ENCODE peak calls at places on chromosomes 3 and 15, in seven cellular contexts. One of them, this sample, is unnamed.

GRCh38 chr3:59480486-59480995 is 430.7 kb upstream of the CFAP20DC start:
- DNase-seq in cardiac muscle cell: no peak
- DNase-seq in stomach: no peak
- DNase-seq in NCI-H524: no peak
- DNase-seq in kidney tubule cell: peak; percentile 84
- DNase-seq in GM03348: peak; percentile 72
- DNase-seq in stimulated activated effector memory CD8-positive, alpha-beta T cell treated with anti-CD3 and anti-CD28 coated beads, Interleukin-12 subunit alpha, Interleukin-12 subunit beta, amount 100 ng/mL, for 72 hours: no peak
- DNase-seq in this sample: peak; percentile 78

GRCh38 chr3:16203031-16203430 is 28.6 kb downstream of the GALNT15 start:
- DNase-seq in cardiac muscle cell: no peak
- DNase-seq in stomach: no peak
- DNase-seq in NCI-H524: no peak
- DNase-seq in kidney tubule cell: peak; percentile 23
- DNase-seq in GM03348: peak; percentile 41
- DNase-seq in stimulated activated effector memory CD8-positive, alpha-beta T cell treated with anti-CD3 and anti-CD28 coated beads, Interleukin-12 subunit alpha, Interleukin-12 subunit beta, amount 100 ng/mL, for 72 hours: no peak
- DNase-seq in this sample: no peak

GRCh38 chr15:69941931-69942471 is 155.7 kb downstream of the TLE3 start:
- DNase-seq in cardiac muscle cell: no peak
- DNase-seq in stomach: no peak
- DNase-seq in NCI-H524: no peak
- DNase-seq in kidney tubule cell: no peak
- DNase-seq in GM03348: no peak
- DNase-seq in stimulated activated effector memory CD8-positive, alpha-beta T cell treated with anti-CD3 and anti-CD28 coated beads, Interleukin-12 subunit alpha, Interleukin-12 subunit beta, amount 100 ng/mL, for 72 hours: no peak
- DNase-seq in this sample: no peak

GRCh38 chr3:142866841-142867631 is 21.8 kb downstream of the PCOLCE2 start:
- DNase-seq in cardiac muscle cell: no peak
- DNase-seq in stomach: peak; percentile 58
- DNase-seq in NCI-H524: peak; percentile 54
- DNase-seq in kidney tubule cell: peak; percentile 42
- DNase-seq in GM03348: no peak
- DNase-seq in stimulated activated effector memory CD8-positive, alpha-beta T cell treated with anti-CD3 and anti-CD28 coated beads, Interleukin-12 subunit alpha, Interleukin-12 subunit beta, amount 100 ng/mL, for 72 hours: no peak
- DNase-seq in this sample: no peak

GRCh38 chr3:89059201-89059600 is 48.2 kb upstream of the EPHA3 start:
- DNase-seq in cardiac muscle cell: no peak
- DNase-seq in stomach: no peak
- DNase-seq in NCI-H524: no peak
- DNase-seq in kidney tubule cell: peak; percentile 20
- DNase-seq in GM03348: peak; percentile 78
- DNase-seq in stimulated activated effector memory CD8-positive, alpha-beta T cell treated with anti-CD3 and anti-CD28 coated beads, Interleukin-12 subunit alpha, Interleukin-12 subunit beta, amount 100 ng/mL, for 72 hours: no peak
- DNase-seq in this sample: peak; percentile 89

GRCh38 chr3:27657404-27657803 is 64.7 kb downstream of the EOMES start:
- DNase-seq in cardiac muscle cell: no peak
- DNase-seq in stomach: no peak
- DNase-seq in NCI-H524: no peak
- DNase-seq in kidney tubule cell: peak; percentile 60
- DNase-seq in GM03348: no peak
- DNase-seq in stimulated activated effector memory CD8-positive, alpha-beta T cell treated with anti-CD3 and anti-CD28 coated beads, Interleukin-12 subunit alpha, Interleukin-12 subunit beta, amount 100 ng/mL, for 72 hours: no peak
- DNase-seq in this sample: no peak

GRCh38 chr15:27268923-27269322 is 297.9 kb downstream of the GABRG3 start:
- DNase-seq in cardiac muscle cell: no peak
- DNase-seq in stomach: no peak
- DNase-seq in NCI-H524: no peak
- DNase-seq in kidney tubule cell: peak; percentile 39
- DNase-seq in GM03348: no peak
- DNase-seq in stimulated activated effector memory CD8-positive, alpha-beta T cell treated with anti-CD3 and anti-CD28 coated beads, Interleukin-12 subunit alpha, Interleukin-12 subunit beta, amount 100 ng/mL, for 72 hours: no peak
- DNase-seq in this sample: no peak

GRCh38 chr3:108528459-108529231 is 18.2 kb upstream of the MYH15 start:
- DNase-seq in cardiac muscle cell: no peak
- DNase-seq in stomach: no peak
- DNase-seq in NCI-H524: no peak
- DNase-seq in kidney tubule cell: no peak
- DNase-seq in GM03348: no peak
- DNase-seq in stimulated activated effector memory CD8-positive, alpha-beta T cell treated with anti-CD3 and anti-CD28 coated beads, Interleukin-12 subunit alpha, Interleukin-12 subunit beta, amount 100 ng/mL, for 72 hours: no peak
- DNase-seq in this sample: no peak

GRCh38 chr3:13706451-13706850 is 157.5 kb downstream of the FBLN2 start:
- DNase-seq in cardiac muscle cell: no peak
- DNase-seq in stomach: peak; percentile 10
- DNase-seq in NCI-H524: no peak
- DNase-seq in kidney tubule cell: no peak
- DNase-seq in GM03348: no peak
- DNase-seq in stimulated activated effector memory CD8-positive, alpha-beta T cell treated with anti-CD3 and anti-CD28 coated beads, Interleukin-12 subunit alpha, Interleukin-12 subunit beta, amount 100 ng/mL, for 72 hours: peak; percentile 38
- DNase-seq in this sample: no peak

GRCh38 chr3:157460253-157460652 is 23.6 kb downstream of the PTX3 start:
- DNase-seq in cardiac muscle cell: peak; percentile 13
- DNase-seq in stomach: no peak
- DNase-seq in NCI-H524: no peak
- DNase-seq in kidney tubule cell: peak; percentile 71
- DNase-seq in GM03348: no peak
- DNase-seq in stimulated activated effector memory CD8-positive, alpha-beta T cell treated with anti-CD3 and anti-CD28 coated beads, Interleukin-12 subunit alpha, Interleukin-12 subunit beta, amount 100 ng/mL, for 72 hours: no peak
- DNase-seq in this sample: peak; percentile 35

This sample was measured in myocyte.